ENCODE peak calls at places on chromosomes 11 and 22, in five cellular contexts. One of them, this sample, is unnamed.

GRCh38 chr22:30241576-30242371 is 4.8 kb downstream of the LIF start:
- DNase-seq in lung: no peak
- DNase-seq in psoas muscle: no peak
- DNase-seq in ovary: no peak
- DNase-seq in AG10803: no peak
- DNase-seq in this sample: no peak

GRCh38 chr11:8025816-8026215 is 38.7 kb downstream of the EIF3F start:
- DNase-seq in lung: no peak
- DNase-seq in psoas muscle: no peak
- DNase-seq in ovary: no peak
- DNase-seq in AG10803: peak; percentile 80
- DNase-seq in this sample: no peak

GRCh38 chr11:116357769-116358544 is 414.8 kb downstream of the BUD13 start:
- DNase-seq in lung: no peak
- DNase-seq in psoas muscle: no peak
- DNase-seq in ovary: no peak
- DNase-seq in AG10803: no peak
- DNase-seq in this sample: peak; percentile 22

GRCh38 chr22:27122561-27122960 is 465.2 kb downstream of the MIAT start:
- DNase-seq in lung: no peak
- DNase-seq in psoas muscle: no peak
- DNase-seq in ovary: no peak
- DNase-seq in AG10803: no peak
- DNase-seq in this sample: no peak

GRCh38 chr11:130400793-130401483 is 27.5 kb downstream of the ADAMTS8 start:
- DNase-seq in lung: no peak
- DNase-seq in psoas muscle: no peak
- DNase-seq in ovary: no peak
- DNase-seq in AG10803: peak; percentile 94
- DNase-seq in this sample: no peak

GRCh38 chr11:130801287-130802146 is 114.8 kb downstream of the SNX19 start:
- DNase-seq in lung: no peak
- DNase-seq in psoas muscle: no peak
- DNase-seq in ovary: no peak
- DNase-seq in AG10803: peak; percentile 62
- DNase-seq in this sample: no peak

GRCh38 chr11:75635009-75635909 is 33.6 kb downstream of the MAP6 start:
- DNase-seq in lung: no peak
- DNase-seq in psoas muscle: no peak
- DNase-seq in ovary: peak; percentile 36
- DNase-seq in AG10803: peak; percentile 61
- DNase-seq in this sample: no peak

GRCh38 chr11:58575377-58576020 is at the start of gene LPXN:
- DNase-seq in lung: no peak
- DNase-seq in psoas muscle: no peak
- DNase-seq in ovary: no peak
- DNase-seq in AG10803: peak; percentile 83
- DNase-seq in this sample: peak; percentile 85

GRCh38 chr11:45045692-45046471 is 95.2 kb upstream of the TP53I11 start:
- DNase-seq in lung: peak; percentile 48
- DNase-seq in psoas muscle: peak; percentile 51
- DNase-seq in ovary: no peak
- DNase-seq in AG10803: peak; percentile 72
- DNase-seq in this sample: no peak

GRCh38 chr11:134949716-134950115 is 537.7 kb upstream of the B3GAT1 start:
- DNase-seq in lung: no peak
- DNase-seq in psoas muscle: no peak
- DNase-seq in ovary: no peak
- DNase-seq in AG10803: peak; percentile 56
- DNase-seq in this sample: no peak

GRCh38 chr11:122177238-122177637 is 61.2 kb upstream of the BLID start:
- DNase-seq in lung: no peak
- DNase-seq in psoas muscle: no peak
- DNase-seq in ovary: no peak
- DNase-seq in AG10803: no peak
- DNase-seq in this sample: no peak
- H3K4me3 ChIP-seq in lung: no peak overlapping the region
- H3K4me3 ChIP-seq in psoas muscle: no peak overlapping the region
- H3K4me3 ChIP-seq in ovary: no peak overlapping the region
- H3K4me3 ChIP-seq in AG10803: peak overlapping the region; percentile 73
- H3K4me3 ChIP-seq in this sample: no peak overlapping the region

DNA sequence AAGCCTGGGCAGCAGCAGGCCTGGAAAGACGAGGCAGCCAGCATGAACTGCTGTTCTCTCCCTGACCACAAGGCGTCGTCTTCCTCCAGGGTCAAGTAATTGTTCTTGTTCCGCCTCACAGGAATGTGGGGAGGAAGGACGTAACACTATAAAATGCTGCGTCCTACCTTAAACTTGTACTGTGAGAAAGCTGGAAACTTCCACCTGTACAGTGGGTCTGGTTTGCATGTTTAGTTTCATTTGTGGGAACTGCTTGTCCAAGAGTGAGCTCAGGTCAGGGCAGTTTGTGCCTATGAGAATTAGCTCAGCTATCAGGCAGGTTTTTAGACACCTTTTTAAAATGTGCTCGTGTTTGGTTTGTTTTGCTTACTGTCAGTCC is 55.2 kb downstream of the PANX1 start:
- DNase-seq in lung: peak; percentile 80
- DNase-seq in psoas muscle: no peak
- DNase-seq in ovary: no peak
- DNase-seq in AG10803: peak; percentile 34
- DNase-seq in this sample: peak; percentile 69
- TF ChIP-seq CTCF in lung: peak; percentile 29
- TF ChIP-seq CTCF in psoas muscle: peak; percentile 34
- TF ChIP-seq CTCF in ovary: peak; percentile 69
- TF ChIP-seq CTCF in AG10803: peak; percentile 69
- TF ChIP-seq CTCF in this sample: peak; percentile 83

GRCh38 chr11:86743223-86744118 is 56.9 kb upstream of the PRSS23 start:
- DNase-seq in lung: peak; percentile 67
- DNase-seq in psoas muscle: peak; percentile 61
- DNase-seq in ovary: no peak
- DNase-seq in AG10803: peak; percentile 99
- DNase-seq in this sample: no peak
- H3K4me3 ChIP-seq in lung: no peak overlapping the region
- H3K4me3 ChIP-seq in psoas muscle: no peak overlapping the region
- H3K4me3 ChIP-seq in ovary: no peak overlapping the region
- H3K4me3 ChIP-seq in AG10803: no peak overlapping the region
- H3K4me3 ChIP-seq in this sample: no peak overlapping the region

DNA sequence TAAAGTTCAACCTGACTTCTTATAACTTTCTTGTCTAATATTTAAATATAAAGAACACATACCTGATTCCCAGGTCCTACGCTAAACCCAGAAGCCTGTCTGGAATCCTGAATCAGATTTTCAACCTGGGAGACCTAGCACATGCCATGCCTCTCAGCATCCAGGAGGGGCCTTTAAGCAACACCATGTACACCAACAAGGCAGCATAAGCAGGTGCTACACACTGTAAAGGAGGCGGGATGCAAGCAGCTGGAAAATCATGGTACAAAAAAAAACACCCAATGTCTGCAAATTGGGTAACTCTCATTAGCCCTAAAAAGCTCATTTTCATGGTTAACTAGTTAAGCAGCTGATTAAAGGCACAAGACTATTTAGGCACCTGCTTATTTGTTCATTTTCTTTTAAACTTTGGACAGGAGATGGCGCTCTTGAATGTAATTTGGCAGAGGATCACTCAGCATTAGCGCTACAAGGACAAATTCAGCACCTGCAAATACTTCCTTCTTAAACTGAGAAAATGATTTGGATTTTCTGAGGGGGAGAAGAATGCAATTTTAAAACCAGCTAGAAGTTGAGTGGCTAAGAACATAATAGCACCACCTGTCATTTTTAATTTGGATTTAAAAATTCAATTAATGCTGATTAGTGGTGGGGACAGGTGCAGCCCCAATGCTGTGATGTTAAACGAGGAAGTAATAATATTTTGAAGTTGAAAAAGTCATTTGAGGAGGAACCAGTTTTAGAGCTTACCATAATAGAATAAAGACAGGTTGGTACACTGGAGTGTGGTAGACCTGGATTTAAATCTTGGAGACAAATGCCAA is 104.0 kb downstream of the FAR1 start:
- DNase-seq in lung: no peak
- DNase-seq in psoas muscle: no peak
- DNase-seq in ovary: no peak
- DNase-seq in AG10803: peak; percentile 56
- DNase-seq in this sample: peak; percentile 74
- TF ChIP-seq CTCF in lung: peak; percentile 57
- TF ChIP-seq CTCF in psoas muscle: peak; percentile 19
- TF ChIP-seq CTCF in ovary: no peak
- TF ChIP-seq CTCF in AG10803: peak; percentile 43
- TF ChIP-seq CTCF in this sample: peak; percentile 37

GRCh38 chr11:13962562-13963168 is at the start of gene SPON1:
- DNase-seq in lung: peak; percentile 34
- DNase-seq in psoas muscle: peak; percentile 20
- DNase-seq in ovary: peak; percentile 33
- DNase-seq in AG10803: no peak
- DNase-seq in this sample: no peak

GRCh38 chr11:13963169-13963948 is 836 bp downstream of the SPON1 start:
- DNase-seq in lung: no peak
- DNase-seq in psoas muscle: peak; percentile 25
- DNase-seq in ovary: no peak
- DNase-seq in AG10803: no peak
- DNase-seq in this sample: no peak

GRCh38 chr11:13963949-13964770 is 1.6 kb downstream of the SPON1 start:
- DNase-seq in lung: peak; percentile 34
- DNase-seq in psoas muscle: no peak
- DNase-seq in ovary: no peak
- DNase-seq in AG10803: no peak
- DNase-seq in this sample: no peak

GRCh38 chr11:13964771-13965074 is 2.2 kb downstream of the SPON1 start:
- DNase-seq in lung: no peak
- DNase-seq in psoas muscle: no peak
- DNase-seq in ovary: no peak
- DNase-seq in AG10803: no peak
- DNase-seq in this sample: no peak

GRCh38 chr11:13962198-13962561 is 343 bp upstream of the SPON1 start:
- DNase-seq in lung: no peak
- DNase-seq in psoas muscle: no peak
- DNase-seq in ovary: no peak
- DNase-seq in AG10803: no peak
- DNase-seq in this sample: no peak
- H3K4me3 ChIP-seq in lung: no peak overlapping the region
- H3K4me3 ChIP-seq in psoas muscle: peak overlapping the region; percentile 50
- H3K4me3 ChIP-seq in ovary: peak overlapping the region; percentile 53
- H3K4me3 ChIP-seq in AG10803: no peak overlapping the region
- H3K4me3 ChIP-seq in this sample: no peak overlapping the region

GRCh38 chr11:60629399-60629798 is 70.0 kb upstream of the MS4A8 start:
- DNase-seq in lung: no peak
- DNase-seq in psoas muscle: no peak
- DNase-seq in ovary: no peak
- DNase-seq in AG10803: no peak
- DNase-seq in this sample: no peak

GRCh38 chr11:60625262-60625661 is 74.2 kb upstream of the MS4A8 start:
- DNase-seq in lung: no peak
- DNase-seq in psoas muscle: no peak
- DNase-seq in ovary: no peak
- DNase-seq in AG10803: peak; percentile 36
- DNase-seq in this sample: peak; percentile 40
- TF ChIP-seq CTCF in lung: no peak
- TF ChIP-seq CTCF in psoas muscle: no peak
- TF ChIP-seq CTCF in ovary: no peak
- TF ChIP-seq CTCF in AG10803: peak; percentile 32
- TF ChIP-seq CTCF in this sample: peak; percentile 24